ENCODE peak calls at places on chromosome 1, in seven cellular contexts. Y is stomach, R is transverse colon, E is A549, V is tibial nerve, Z is GM12878, T is ovary. C is an unnamed sample.

GRCh38 chr1:211257831-211258225 is 1.3 kb upstream of the RCOR3 start:
- DNase-seq in T (no peak), R (no peak), Z (no peak), V (no peak), Y (no peak), E (no peak), C (no peak)

GRCh38 chr1:180519846-180520245 is 17.5 kb upstream of the ACBD6 start:
- DNase-seq in Y (no peak), R (no peak), T (no peak), V (no peak), E (no peak), Z (no peak), C (peak)

GRCh38 chr1:118160825-118161224 is 24.2 kb downstream of the SPAG17 start:
- DNase-seq in Y (no peak), V (no peak), R (no peak), Z (no peak), T (no peak), E (no peak), C (no peak)

GRCh38 chr1:151009206-151009587 is 948 bp downstream of the PRUNE1 start:
- DNase-seq in V (no peak), Z (no peak), R (no peak), E (no peak), Y (no peak), T (no peak), C (no peak)

GRCh38 chr1:114153051-114153620 is 533 bp downstream of the SYT6 start:
- DNase-seq in R (no peak), Z (no peak), E (peak), Y (no peak), V (no peak), T (peak), C (no peak)

GRCh38 chr1:151616505-151616849 is 4.6 kb downstream of the SNX27 start:
- DNase-seq in V (no peak), T (no peak), Z (no peak), Y (no peak), E (no peak), R (no peak), C (no peak)

GRCh38 chr1:111852216-111852615 is 96.5 kb downstream of the DDX20 start:
- DNase-seq in V (no peak), T (no peak), R (no peak), Z (no peak), E (no peak), Y (no peak), C (no peak)

GRCh38 chr1:224769987-224770693 is 154.0 kb downstream of the CNIH3 start:
- DNase-seq in Z (no peak), R (no peak), E (no peak), V (no peak), T (peak), Y (no peak), C (peak)

GRCh38 chr1:115492880-115493279 is 148.9 kb upstream of the VANGL1 start:
- DNase-seq in E (no peak), Y (no peak), Z (no peak), R (no peak), V (no peak), T (no peak), C (peak)

GRCh38 chr1:183417691-183418491 is at the start of gene NMNAT2:
- DNase-seq in R (no peak), V (no peak), Z (no peak), T (no peak), E (peak), Y (no peak), C (no peak)

GRCh38 chr1:12371053-12371452 is 141.2 kb downstream of the VPS13D start:
- DNase-seq in R (no peak), Z (no peak), T (no peak), E (no peak), V (no peak), Y (no peak), C (no peak)

GRCh38 chr1:167467126-167467725 is 51.1 kb downstream of the CD247 start:
- DNase-seq in Y (no peak), Z (no peak), E (no peak), T (no peak), R (no peak), V (no peak), C (no peak)

GRCh38 chr1:41811978-41812852 is 106.5 kb downstream of the HIVEP3 start:
- DNase-seq in R (peak), T (peak), E (peak), Y (peak), Z (no peak), V (no peak), C (no peak)

GRCh38 chr1:203346060-203346754 is 4.7 kb downstream of the FMOD start:
- DNase-seq in E (no peak), Z (no peak), Y (no peak), V (no peak), R (no peak), T (no peak), C (no peak)

GRCh38 chr1:146013566-146013937 is 8.0 kb downstream of the HJV start:
- DNase-seq in Y (no peak), T (no peak), E (no peak), V (no peak), R (no peak), Z (no peak), C (no peak)

GRCh38 chr1:84297546-84298244 is 3.8 kb upstream of the SAMD13 start:
- DNase-seq in T (no peak), E (no peak), Y (no peak), R (no peak), Z (no peak), V (no peak), C (no peak)
- H3K4me3 ChIP-seq in T (peak), E (peak), Y (peak), R (no peak), Z (peak), V (peak), C (peak)

DNA sequence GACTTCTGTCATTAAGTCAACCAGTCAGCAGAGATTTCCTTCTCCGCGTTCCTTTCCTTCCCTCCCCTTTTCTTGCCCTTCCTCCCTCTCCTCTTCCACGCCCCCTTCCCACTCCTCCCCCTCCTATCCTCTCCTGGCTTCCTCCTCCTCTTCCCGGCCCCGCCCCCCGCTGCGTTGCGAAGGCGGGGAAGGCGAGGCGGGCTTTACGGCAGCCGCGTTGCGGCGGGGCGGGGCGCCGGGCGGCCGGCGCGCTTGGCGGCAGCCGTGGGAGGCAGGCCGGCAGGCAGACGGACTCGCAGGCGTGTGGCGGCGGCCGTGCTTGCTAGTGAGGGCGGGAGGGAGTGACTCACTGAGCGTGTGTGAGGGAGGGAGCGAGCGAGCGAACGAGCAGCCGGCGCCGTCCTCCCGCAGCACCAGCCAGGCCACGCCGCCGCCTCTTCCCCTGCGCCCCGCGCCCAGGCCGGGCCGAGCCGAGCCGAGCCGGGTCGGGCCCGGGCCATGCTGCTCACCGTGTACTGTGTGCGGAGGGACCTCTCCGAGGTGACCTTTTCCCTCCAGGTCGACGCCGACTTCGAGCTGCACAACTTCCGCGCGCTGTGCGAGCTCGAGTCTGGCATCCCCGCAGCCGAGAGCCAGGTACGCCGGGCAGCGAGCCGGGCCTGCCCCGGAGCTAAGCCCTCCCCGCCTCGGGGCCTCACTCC is at the start of gene DDI2:
- DNase-seq in V (peak), Y (peak), T (peak), Z (peak), R (peak), E (peak), C (peak)
- TF ChIP-seq EP300 in V (peak), Y (no peak), T (no peak), Z (no peak), R (no peak), E (no peak), C (no peak)

GRCh38 chr1:226649780-226650179 is 89.3 kb downstream of the ITPKB start:
- DNase-seq in T (no peak), Z (no peak), R (no peak), V (no peak), Y (no peak), E (no peak), C (no peak)
- TF ChIP-seq CTCF in T (no peak), Z (peak), R (no peak), V (no peak), Y (peak), E (peak), C (peak)

GRCh38 chr1:204991342-204991844 is 51.6 kb upstream of the CNTN2 start:
- DNase-seq in Z (no peak), T (no peak), Y (no peak), R (no peak), E (no peak), V (no peak), C (no peak)

GRCh38 chr1:204990059-204990664 is 52.9 kb upstream of the CNTN2 start:
- DNase-seq in V (no peak), Y (no peak), T (no peak), E (no peak), R (no peak), Z (no peak), C (no peak)

GRCh38 chr1:204992499-204992898 is 50.5 kb upstream of the CNTN2 start:
- DNase-seq in Y (peak), T (no peak), V (no peak), Z (no peak), E (no peak), R (no peak), C (no peak)

GRCh38 chr1:204989266-204990058 is 53.5 kb upstream of the CNTN2 start:
- DNase-seq in Z (no peak), Y (peak), T (peak), R (peak), E (peak), V (peak), C (no peak)

DNA sequence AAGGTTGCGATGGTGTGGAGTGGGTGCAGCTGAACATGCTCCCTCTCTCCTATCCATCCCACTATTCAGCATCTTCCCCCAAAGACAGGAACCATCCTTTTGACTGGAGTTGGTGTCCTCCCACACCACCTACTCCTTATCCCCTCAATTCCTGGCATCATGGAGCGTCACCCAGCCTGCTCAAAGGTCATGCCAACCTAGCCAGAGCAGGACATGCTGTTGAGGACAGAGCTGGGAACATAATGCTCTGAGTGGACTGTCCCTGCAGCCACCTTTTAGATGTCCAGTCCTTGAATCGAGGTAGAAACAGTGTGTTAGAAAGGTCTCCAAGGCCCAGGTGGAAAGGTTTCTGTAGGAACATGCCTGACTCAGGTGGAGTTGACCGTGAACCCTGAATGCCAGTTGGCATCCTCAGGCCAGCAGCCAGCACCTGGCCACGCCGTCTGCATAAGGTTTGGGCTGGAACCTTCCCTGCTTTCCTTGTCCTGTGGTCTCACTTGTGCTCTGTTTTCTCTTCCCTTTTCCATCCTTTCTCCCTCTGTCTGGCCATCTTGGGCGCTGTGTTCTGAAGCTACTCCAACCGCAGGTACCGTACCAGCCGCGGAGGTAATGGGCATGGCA is 52.2 kb upstream of the CNTN2 start:
- DNase-seq in E (no peak), T (no peak), Z (no peak), R (no peak), Y (no peak), V (no peak), C (no peak)
- H3K4me3 ChIP-seq in E (no peak), T (no peak), Z (no peak), R (no peak), Y (no peak), V (no peak), C (no peak)

C was measured in esophagus muscularis mucosa.